ENCODE peak calls at places on chromosomes 6 and 20, in seven cellular contexts. I, W, F, Z, X, C and J are unnamed samples.

GRCh38 chr6:136289327-136289578 is 393 bp downstream of the BCLAF1 start:
- DNase-seq in W (peak), F (peak), Z (peak), X (peak), C (peak), I (peak), J (peak)

GRCh38 chr6:14995966-14996602 is 249.8 kb upstream of the JARID2 start:
- DNase-seq in X (no peak), Z (no peak), F (no peak), C (no peak), W (no peak), I (no peak), J (no peak)

GRCh38 chr6:17768881-17769280 is 62.2 kb upstream of the NUP153 start:
- DNase-seq in Z (no peak), W (no peak), I (no peak), F (no peak), X (no peak), C (no peak), J (no peak)

GRCh38 chr20:64049060-64049886 is at the start of gene SOX18:
- DNase-seq in Z (no peak), F (no peak), W (no peak), C (no peak), X (no peak), I (no peak), J (no peak)

GRCh38 chr6:40295251-40295949 is 291.8 kb downstream of the LRFN2 start:
- DNase-seq in W (no peak), X (no peak), F (no peak), C (no peak), I (no peak), Z (no peak), J (no peak)

GRCh38 chr6:96899019-96899418 is 1.3 kb upstream of the NDUFAF4 start:
- DNase-seq in I (no peak), W (no peak), X (no peak), F (no peak), C (peak), Z (no peak), J (no peak)

GRCh38 chr6:7991536-7991935 is 72.7 kb downstream of the BLOC1S5 start:
- DNase-seq in I (no peak), C (no peak), Z (no peak), W (no peak), F (no peak), X (no peak), J (no peak)

GRCh38 chr20:57130160-57130772 is 136.2 kb downstream of the BMP7 start:
- DNase-seq in W (no peak), Z (no peak), C (no peak), I (no peak), X (no peak), F (no peak), J (no peak)

GRCh38 chr6:144330017-144330416 is 44.9 kb downstream of the UTRN start:
- DNase-seq in Z (no peak), I (no peak), F (no peak), W (no peak), C (no peak), X (no peak), J (no peak)

GRCh38 chr6:43491750-43492661 is 14.6 kb downstream of the TJAP1 start:
- DNase-seq in I (no peak), C (no peak), X (no peak), W (no peak), F (peak), Z (no peak), J (no peak)

GRCh38 chr20:2341336-2341735 is 39.4 kb upstream of the TGM6 start:
- DNase-seq in Z (no peak), W (no peak), X (no peak), F (no peak), I (no peak), C (no peak), J (no peak)

GRCh38 chr20:1939270-1939595 is 44.0 kb downstream of the SIRPA start:
- DNase-seq in C (no peak), F (no peak), I (no peak), Z (no peak), X (no peak), W (no peak), J (no peak)